ENCODE peak calls at places on chromosomes 7 and 10, in seven cellular contexts. U is CD8-positive, alpha-beta T cell; Q is heart left ventricle; G is OCI-LY7; C is tibial artery; J is body of pancreas; S is lung. D is an unnamed sample. For H3K36me3 and H3K4me1, the result is how much of the 10 kb centered on the place peaks cover.

GRCh38 chr10:115214799-115215198 is 121.6 kb downstream of the ATRNL1 start:
- DNase-seq in U (no peak), Q (no peak), G (no peak), C (no peak), J (no peak), S (no peak), D (no peak)

GRCh38 chr10:59176241-59177030 is at the start of gene PHYHIPL:
- DNase-seq in U (no peak), Q (no peak), G (no peak), C (no peak), J (peak), S (no peak), D (peak)

GRCh38 chr7:157028528-157028903 is 18.1 kb upstream of the MNX1 start:
- DNase-seq in U (no peak), Q (no peak), G (no peak), C (no peak), J (no peak), S (no peak), D (no peak)

GRCh38 chr10:129971381-129972144 is 7.5 kb upstream of the EBF3 start:
- DNase-seq in U (no peak), Q (peak), G (no peak), C (peak), J (peak), S (peak), D (peak)

GRCh38 chr7:135206887-135207738 is 4.2 kb downstream of the WDR91 start:
- DNase-seq in U (no peak), Q (no peak), G (no peak), C (no peak), J (no peak), S (no peak), D (no peak)

GRCh38 chr7:158055726-158056510 is 531.7 kb downstream of the PTPRN2 start:
- DNase-seq in U (no peak), Q (no peak), G (no peak), C (peak), J (no peak), S (no peak), D (no peak)

GRCh38 chr7:36115448-36116321 is 37.4 kb upstream of the EEPD1 start:
- DNase-seq in U (no peak), Q (peak), G (no peak), C (peak), J (peak), S (peak), D (peak)

GRCh38 chr10:121323448-121323847 is 274.8 kb downstream of the FGFR2 start:
- DNase-seq in U (no peak), Q (no peak), G (no peak), C (no peak), J (no peak), S (no peak), D (no peak)

GRCh38 chr10:89591796-89592271 is 53.2 kb downstream of the PANK1 start:
- DNase-seq in U (no peak), Q (peak), G (no peak), C (peak), J (peak), S (peak), D (no peak)

GRCh38 chr7:81611040-81611439 is 158.8 kb downstream of the HGF start:
- DNase-seq in U (no peak), Q (no peak), G (no peak), C (no peak), J (no peak), S (no peak), D (peak)

GRCh38 chr10:101031128-101031795 is at the start of the genes PDZD7 and SFXN3:
- DNase-seq in U (peak), Q (peak), G (peak), C (peak), J (peak), S (peak), D (peak)

GRCh38 chr7:157136372-157136771 is 2.4 kb upstream of the UBE3C start:
- DNase-seq in U (no peak), Q (no peak), G (peak), C (no peak), J (no peak), S (no peak), D (no peak)

GRCh38 chr10:101512741-101513140 is 75.3 kb downstream of the POLL start:
- DNase-seq in U (no peak), Q (no peak), G (no peak), C (no peak), J (no peak), S (no peak), D (no peak)

GRCh38 chr10:100364735-100365391 is 17.8 kb downstream of the SCD start:
- DNase-seq in U (no peak), Q (peak), G (no peak), C (peak), J (peak), S (peak), D (peak)

GRCh38 chr10:30374353-30374752 is 25.3 kb upstream of the MTPAP start:
- DNase-seq in U (no peak), Q (no peak), G (peak), C (no peak), J (no peak), S (no peak), D (no peak)

GRCh38 chr7:117946201-117946633 is 73.0 kb upstream of the CTTNBP2 start:
- DNase-seq in U (no peak), Q (no peak), G (no peak), C (no peak), J (no peak), S (no peak), D (no peak)

GRCh38 chr10:67476201-67476600 is 219.8 kb downstream of the CTNNA3 start:
- DNase-seq in U (no peak), Q (no peak), G (no peak), C (no peak), J (no peak), S (no peak), D (no peak)

GRCh38 chr7:153324094-153324493 is 564.5 kb downstream of the ACTR3B start:
- DNase-seq in U (no peak), Q (no peak), G (no peak), C (no peak), J (no peak), S (no peak), D (no peak)

GRCh38 chr10:49178489-49179471 is 9.4 kb downstream of the TMEM273 start:
- DNase-seq in U (no peak), Q (no peak), G (no peak), C (no peak), J (no peak), S (peak), D (no peak)

GRCh38 chr10:32149257-32149955 is 93.2 kb upstream of the KIF5B start:
- DNase-seq in U (no peak), Q (peak), G (no peak), C (peak), J (peak), S (peak), D (peak)

GRCh38 chr7:101971457-101971856 is 154.0 kb downstream of the CUX1 start:
- DNase-seq in U (no peak), Q (no peak), G (no peak), C (no peak), J (no peak), S (no peak), D (no peak)

GRCh38 chr7:148014473-148014872 is 576.1 kb upstream of the C7orf33 start:
- DNase-seq in U (no peak), Q (no peak), G (no peak), C (no peak), J (no peak), S (no peak), D (no peak)

GRCh38 chr7:42650701-42651100 is 261.2 kb downstream of the C7orf25 start:
- DNase-seq in U (no peak), Q (no peak), G (no peak), C (no peak), J (no peak), S (no peak), D (no peak)

GRCh38 chr7:104903044-104903443 is 111.0 kb upstream of the KMT2E start:
- DNase-seq in U (no peak), Q (no peak), G (no peak), C (no peak), J (no peak), S (no peak), D (no peak)

GRCh38 chr10:24278519-24278889 is 69.6 kb downstream of the KIAA1217 start:
- DNase-seq in U (no peak), Q (no peak), G (no peak), C (no peak), J (no peak), S (no peak), D (no peak)

GRCh38 chr10:8095962-8096361 is 41.5 kb downstream of the GATA3 start:
- DNase-seq in U (no peak), Q (no peak), G (no peak), C (no peak), J (no peak), S (no peak), D (no peak)

DNA sequence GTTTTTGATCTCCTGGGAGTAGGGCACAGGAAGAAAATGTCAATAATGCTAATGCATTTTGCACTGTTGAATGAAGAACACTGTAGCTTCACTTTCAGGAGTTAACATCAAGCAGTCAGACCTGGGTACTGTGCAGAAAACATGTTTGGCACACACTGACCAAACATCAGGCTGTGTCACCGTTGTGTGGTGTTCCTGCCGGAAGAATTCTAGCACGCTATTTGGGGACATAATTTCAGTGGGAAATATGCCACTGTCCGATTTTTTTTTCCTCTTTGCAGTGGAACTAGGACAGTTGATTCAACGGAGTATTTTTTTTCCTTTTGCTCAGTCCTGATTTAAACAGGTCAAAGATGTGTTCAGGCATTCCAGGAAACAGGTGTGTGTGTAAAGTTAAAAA is 24.4 kb upstream of the ABCB5 start:
- DNase-seq in U (no peak), Q (no peak), G (no peak), C (no peak), J (no peak), S (no peak), D (no peak)
- TF ChIP-seq CTCF in U (no peak), Q (no peak), G (no peak), C (no peak), J (no peak), S (no peak), D (no peak)

GRCh38 chr7:151013356-151013727 is 11.0 kb downstream of the ATG9B start:
- DNase-seq in U (no peak), Q (no peak), G (no peak), C (no peak), J (no peak), S (no peak), D (no peak)

GRCh38 chr7:151011097-151011409 is 13.2 kb downstream of the ATG9B start:
- DNase-seq in U (no peak), Q (no peak), G (no peak), C (no peak), J (no peak), S (no peak), D (no peak)

GRCh38 chr7:151013728-151014497 is 10.4 kb downstream of the ATG9B start:
- DNase-seq in U (peak), Q (peak), G (no peak), C (no peak), J (peak), S (no peak), D (peak)

GRCh38 chr7:151012031-151012692 is 12.1 kb downstream of the ATG9B start:
- DNase-seq in U (peak), Q (no peak), G (no peak), C (no peak), J (no peak), S (no peak), D (no peak)

GRCh38 chr7:151012921-151013347 is 11.4 kb downstream of the ATG9B start:
- DNase-seq in U (peak), Q (no peak), G (no peak), C (no peak), J (peak), S (no peak), D (no peak)
- H3K36me3 ChIP-seq in U (under half), Q (under half), G (under half), C (under half), J (under half), S (under half), D (under half)

GRCh38 chr10:15166325-15166724 is 2.2 kb downstream of the NMT2 start:
- DNase-seq in U (no peak), Q (no peak), G (no peak), C (no peak), J (no peak), S (no peak), D (no peak)

GRCh38 chr10:15167411-15168295 is 840 bp downstream of the NMT2 start:
- DNase-seq in U (peak), Q (peak), G (peak), C (peak), J (peak), S (peak), D (peak)

GRCh38 chr10:15169555-15170407 is 1.3 kb upstream of the NMT2 start:
- DNase-seq in U (peak), Q (peak), G (peak), C (no peak), J (peak), S (no peak), D (no peak)

GRCh38 chr10:15168296-15168780 is at the start of gene NMT2:
- DNase-seq in U (no peak), Q (peak), G (peak), C (peak), J (no peak), S (no peak), D (peak)

DNA sequence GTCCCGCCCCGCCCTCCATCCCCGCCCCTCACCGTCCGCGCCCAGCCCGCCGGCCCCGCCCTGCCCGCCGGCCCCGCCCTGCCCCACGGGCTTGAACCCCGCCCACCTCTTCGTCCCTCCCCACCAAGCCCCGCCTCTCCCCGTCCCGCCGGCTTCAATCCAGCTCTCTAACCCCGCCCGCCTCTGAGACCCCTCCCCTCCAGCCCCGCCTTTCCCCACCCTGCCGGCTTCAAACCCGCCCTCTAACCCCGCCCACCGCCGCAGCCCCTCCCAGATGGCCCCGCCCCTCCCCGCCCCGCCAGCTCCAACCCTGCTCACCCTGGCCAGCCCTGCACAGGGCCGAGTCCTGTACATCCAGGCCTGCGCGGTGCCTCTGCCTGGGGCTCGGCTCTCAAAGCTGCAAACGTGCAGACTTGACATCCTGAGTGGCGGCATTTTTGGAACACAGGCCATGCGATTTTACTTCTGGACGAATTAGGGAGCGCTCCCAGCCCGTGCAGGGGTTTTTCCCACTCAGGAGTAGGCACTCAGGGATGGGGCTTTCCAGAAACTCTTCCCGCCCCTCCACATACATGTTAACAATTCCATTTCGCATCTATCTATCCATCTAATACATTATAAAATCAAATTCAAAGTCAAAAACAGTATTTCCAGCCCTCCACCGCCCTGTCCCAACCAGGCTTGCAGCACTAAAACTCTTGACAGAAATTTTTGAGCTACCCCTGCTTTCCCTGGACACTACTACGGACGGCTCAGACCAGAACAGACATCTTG is 475 bp upstream of the NMT2 start:
- DNase-seq in U (peak), Q (peak), G (peak), C (peak), J (peak), S (peak), D (peak)
- H3K4me1 ChIP-seq in U (under half), Q (under half), G (under half), C (under half), J (under half), S (under half), D (under half)

GRCh38 chr7:143321734-143322133 is 5.8 kb downstream of the CLCN1 start:
- DNase-seq in U (no peak), Q (peak), G (no peak), C (no peak), J (no peak), S (no peak), D (peak)
- TF ChIP-seq CTCF in U (no peak), Q (peak), G (no peak), C (no peak), J (no peak), S (no peak), D (no peak)

GRCh38 chr7:103100348-103100747 is 25.4 kb downstream of the ARMC10 start:
- DNase-seq in U (no peak), Q (no peak), G (no peak), C (no peak), J (no peak), S (no peak), D (no peak)

GRCh38 chr7:103106336-103107070 is 31.6 kb downstream of the ARMC10 start:
- DNase-seq in U (no peak), Q (no peak), G (no peak), C (no peak), J (peak), S (no peak), D (no peak)

DNA sequence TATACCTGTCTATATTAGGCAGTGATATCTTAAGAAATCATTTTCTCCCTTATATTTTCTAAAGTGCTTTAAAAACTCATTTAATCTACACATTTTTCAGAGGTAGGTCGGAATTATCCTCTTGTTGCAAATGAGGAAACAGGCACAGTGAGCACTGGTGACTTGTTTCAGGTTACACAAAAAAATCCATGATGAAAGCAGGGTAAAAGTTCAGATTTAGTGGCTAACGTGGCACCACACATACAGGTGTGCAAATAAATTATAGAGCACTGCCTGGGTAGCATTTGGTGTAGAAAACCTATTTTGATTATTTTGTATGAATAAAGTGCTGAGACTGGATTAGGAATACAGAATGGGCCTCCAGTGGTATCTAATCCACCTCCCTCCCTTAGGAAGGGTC is 26.6 kb downstream of the ARMC10 start:
- DNase-seq in U (no peak), Q (no peak), G (no peak), C (no peak), J (no peak), S (no peak), D (no peak)
- H3K36me3 ChIP-seq in U (under half), Q (half or more), G (half or more), C (under half), J (under half), S (under half), D (under half)

DNA sequence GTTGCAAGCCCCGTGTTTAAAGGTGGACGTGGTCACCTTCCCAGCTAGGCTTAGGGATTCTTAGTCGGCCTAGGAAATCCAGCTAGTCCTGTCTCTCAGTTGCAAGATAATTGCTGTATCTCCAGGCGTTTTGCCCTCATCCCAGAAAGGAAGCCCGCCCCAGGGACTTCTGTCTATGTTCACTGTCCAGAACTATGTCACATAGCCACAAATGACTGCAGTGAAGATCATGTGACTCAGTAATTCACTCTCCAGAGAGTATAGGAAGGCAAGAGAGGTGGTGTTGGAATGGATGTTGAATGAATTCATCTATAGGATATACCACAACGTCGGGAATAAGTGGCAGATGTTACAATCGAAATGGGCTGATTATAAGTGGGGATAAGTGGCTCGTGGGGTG is 349 bp upstream of the ERVW-1 start:
- DNase-seq in U (no peak), Q (no peak), G (no peak), C (no peak), J (no peak), S (no peak), D (no peak)
- H3K4me1 ChIP-seq in U (under half), Q (under half), G (under half), C (under half), J (under half), S (under half), D (under half)

GRCh38 chr10:7056216-7056615 is 354.6 kb downstream of the SFMBT2 start:
- DNase-seq in U (no peak), Q (no peak), G (no peak), C (no peak), J (no peak), S (no peak), D (no peak)

GRCh38 chr10:7053195-7053594 is 357.6 kb downstream of the SFMBT2 start:
- DNase-seq in U (no peak), Q (no peak), G (no peak), C (no peak), J (no peak), S (no peak), D (no peak)

DNA sequence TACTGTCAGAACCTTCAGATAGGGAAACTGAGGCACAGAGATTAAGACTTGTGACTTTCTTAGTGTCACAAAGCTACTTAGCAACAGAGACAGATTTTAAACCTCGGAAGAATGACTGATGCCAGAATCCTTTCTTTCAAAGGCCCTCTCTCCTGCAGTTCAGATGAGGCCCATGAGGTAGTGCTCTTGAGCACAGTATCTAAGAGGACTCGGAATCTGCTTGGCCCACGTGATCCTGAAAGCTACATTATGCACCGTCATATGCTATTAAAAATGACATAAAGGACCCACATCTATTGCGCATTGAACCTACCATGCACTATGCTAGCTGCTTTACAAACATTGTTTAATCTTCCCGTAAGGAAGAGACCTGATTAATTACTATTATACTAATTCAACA is 355.9 kb downstream of the SFMBT2 start:
- DNase-seq in U (no peak), Q (no peak), G (peak), C (no peak), J (no peak), S (no peak), D (no peak)
- TF ChIP-seq CTCF in U (no peak), Q (peak), G (peak), C (no peak), J (no peak), S (no peak), D (no peak)

GRCh38 chr10:62616885-62617635 is 187.5 kb upstream of the ADO start:
- DNase-seq in U (peak), Q (no peak), G (peak), C (no peak), J (no peak), S (no peak), D (no peak)

GRCh38 chr10:62617702-62618451 is 186.6 kb upstream of the ADO start:
- DNase-seq in U (no peak), Q (no peak), G (no peak), C (no peak), J (no peak), S (no peak), D (no peak)

GRCh38 chr10:62618576-62619408 is 185.7 kb upstream of the ADO start:
- DNase-seq in U (no peak), Q (peak), G (peak), C (peak), J (no peak), S (peak), D (no peak)

GRCh38 chr10:62620491-62620890 is 184.0 kb upstream of the ADO start:
- DNase-seq in U (no peak), Q (no peak), G (peak), C (no peak), J (no peak), S (no peak), D (no peak)

GRCh38 chr10:62619409-62619730 is 185.2 kb upstream of the ADO start:
- DNase-seq in U (no peak), Q (no peak), G (no peak), C (no peak), J (no peak), S (no peak), D (no peak)
- H3K36me3 ChIP-seq in U (under half), Q (under half), G (under half), C (under half), J (under half), S (under half), D (under half)